ENCODE peak calls at places on chromosomes 11 and 22, in four cellular contexts. One of them, this sample, is unnamed.

GRCh38 chr11:76885390-76886097 is 24.8 kb downstream of the ACER3 start:
- DNase-seq in WTC11: no peak
- DNase-seq in A549: peak; percentile 6
- DNase-seq in K562: no peak
- DNase-seq in this sample: no peak

GRCh38 chr11:102733232-102733875 is 8.6 kb upstream of the MMP8 start:
- DNase-seq in WTC11: peak; percentile 86
- DNase-seq in A549: peak; percentile 64
- DNase-seq in K562: peak; percentile 67
- DNase-seq in this sample: peak; percentile 60

GRCh38 chr22:34993548-34993947 is 72.4 kb upstream of the ISX start:
- DNase-seq in WTC11: no peak
- DNase-seq in A549: no peak
- DNase-seq in K562: no peak
- DNase-seq in this sample: no peak

GRCh38 chr11:63019506-63019905 is 3.9 kb upstream of the SLC22A8 start:
- DNase-seq in WTC11: no peak
- DNase-seq in A549: no peak
- DNase-seq in K562: no peak
- DNase-seq in this sample: no peak

GRCh38 chr11:116826751-116827431 is 2.8 kb upstream of the APOC3 start:
- DNase-seq in WTC11: no peak
- DNase-seq in A549: no peak
- DNase-seq in K562: no peak
- DNase-seq in this sample: peak; percentile 85

GRCh38 chr22:21652547-21653545 is 10.7 kb downstream of the SDF2L1 start:
- DNase-seq in WTC11: peak; percentile 60
- DNase-seq in A549: no peak
- DNase-seq in K562: peak; percentile 85
- DNase-seq in this sample: no peak

GRCh38 chr11:19849947-19850593 is 137.4 kb downstream of the NAV2 start:
- DNase-seq in WTC11: no peak
- DNase-seq in A549: no peak
- DNase-seq in K562: no peak
- DNase-seq in this sample: no peak

GRCh38 chr11:69178819-69179482 is 23.2 kb downstream of the SMIM38 start:
- DNase-seq in WTC11: no peak
- DNase-seq in A549: no peak
- DNase-seq in K562: no peak
- DNase-seq in this sample: no peak

GRCh38 chr11:128928400-128928799 is 14.3 kb downstream of the TP53AIP1 start:
- DNase-seq in WTC11: no peak
- DNase-seq in A549: no peak
- DNase-seq in K562: no peak
- DNase-seq in this sample: no peak

GRCh38 chr11:74070713-74071506 is 62.0 kb upstream of the UCP3 start:
- DNase-seq in WTC11: no peak
- DNase-seq in A549: peak; percentile 76
- DNase-seq in K562: peak; percentile 56
- DNase-seq in this sample: no peak

GRCh38 chr11:7079545-7080135 is 9.2 kb upstream of the RBMXL2 start:
- DNase-seq in WTC11: no peak
- DNase-seq in A549: no peak
- DNase-seq in K562: peak; percentile 16
- DNase-seq in this sample: no peak

GRCh38 chr11:2426221-2426620 is 18.1 kb downstream of the TRPM5 start:
- DNase-seq in WTC11: no peak
- DNase-seq in A549: no peak
- DNase-seq in K562: no peak
- DNase-seq in this sample: no peak

GRCh38 chr11:68398870-68399865 is 61.4 kb upstream of the PPP6R3 start:
- DNase-seq in WTC11: no peak
- DNase-seq in A549: no peak
- DNase-seq in K562: no peak
- DNase-seq in this sample: no peak

GRCh38 chr22:19767427-19768380 is 7.1 kb downstream of the TBX1 start:
- DNase-seq in WTC11: peak; percentile 70
- DNase-seq in A549: no peak
- DNase-seq in K562: no peak
- DNase-seq in this sample: peak; percentile 47

GRCh38 chr22:19765477-19766234 is 5.1 kb downstream of the TBX1 start:
- DNase-seq in WTC11: peak; percentile 48
- DNase-seq in A549: no peak
- DNase-seq in K562: peak; percentile 70
- DNase-seq in this sample: no peak

GRCh38 chr22:19766506-19767426 is 6.2 kb downstream of the TBX1 start:
- DNase-seq in WTC11: peak; percentile 73
- DNase-seq in A549: no peak
- DNase-seq in K562: peak; percentile 82
- DNase-seq in this sample: no peak

GRCh38 chr22:19764636-19765476 is 4.3 kb downstream of the TBX1 start:
- DNase-seq in WTC11: peak; percentile 38
- DNase-seq in A549: no peak
- DNase-seq in K562: no peak
- DNase-seq in this sample: no peak

DNA sequence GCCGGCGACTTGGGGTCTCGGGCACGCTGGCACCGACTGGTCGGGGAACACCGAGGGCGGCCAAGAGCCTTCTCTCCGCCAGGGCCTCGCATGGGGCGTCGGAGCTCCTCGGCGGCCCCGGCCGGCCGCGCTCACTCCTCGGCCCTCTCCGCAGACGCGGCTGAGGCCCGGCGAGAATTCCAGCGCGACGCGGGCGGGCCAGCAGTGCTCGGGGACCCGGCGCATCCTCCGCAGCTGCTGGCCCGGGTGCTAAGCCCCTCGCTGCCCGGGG is 5.6 kb downstream of the TBX1 start:
- DNase-seq in WTC11: peak; percentile 41
- DNase-seq in A549: no peak
- DNase-seq in K562: no peak
- DNase-seq in this sample: no peak
- TF ChIP-seq NR3C1 in WTC11: no peak
- TF ChIP-seq NR3C1 in A549: no peak
- TF ChIP-seq NR3C1 in K562: no peak
- TF ChIP-seq NR3C1 in this sample: no peak

DNA sequence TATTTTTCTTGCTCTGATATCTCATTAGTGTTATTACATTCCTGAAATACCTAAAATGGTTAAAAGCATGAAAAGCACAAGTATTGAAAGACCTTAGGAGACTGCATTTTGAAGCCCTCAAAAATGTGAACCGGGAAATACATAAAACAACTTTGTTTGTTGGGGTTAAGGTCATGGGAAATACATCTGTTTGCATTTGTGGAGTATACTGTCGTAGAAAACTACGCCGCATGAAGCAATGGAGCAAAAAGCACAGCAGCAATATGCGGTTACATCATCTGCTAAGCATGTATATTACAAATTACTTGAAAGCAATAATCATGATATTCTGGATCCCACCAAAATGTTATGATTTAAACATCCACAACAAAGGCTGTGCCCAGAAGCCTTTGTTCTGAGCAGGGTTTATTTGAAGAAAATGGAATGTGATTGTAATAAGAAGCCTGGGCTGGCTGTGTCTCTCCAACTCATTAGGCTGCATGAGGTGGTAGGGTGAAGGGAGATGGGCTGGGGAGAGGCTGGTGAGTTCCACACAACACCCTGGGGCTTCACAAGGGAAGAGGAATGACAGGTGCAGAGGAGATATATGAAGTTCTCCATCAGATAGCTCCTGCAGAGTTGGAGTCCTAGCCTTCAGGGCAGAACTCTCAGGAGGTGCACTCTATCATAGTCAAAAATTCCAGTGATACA is 64.7 kb upstream of the LIN7C start:
- DNase-seq in WTC11: no peak
- DNase-seq in A549: no peak
- DNase-seq in K562: no peak
- DNase-seq in this sample: no peak
- TF ChIP-seq NR3C1 in WTC11: no peak
- TF ChIP-seq NR3C1 in A549: no peak
- TF ChIP-seq NR3C1 in K562: no peak
- TF ChIP-seq NR3C1 in this sample: no peak

GRCh38 chr11:119511601-119512000 is 88.6 kb upstream of the THY1 start:
- DNase-seq in WTC11: no peak
- DNase-seq in A549: no peak
- DNase-seq in K562: no peak
- DNase-seq in this sample: no peak

GRCh38 chr11:119513806-119514170 is 90.8 kb upstream of the THY1 start:
- DNase-seq in WTC11: no peak
- DNase-seq in A549: no peak
- DNase-seq in K562: no peak
- DNase-seq in this sample: no peak

GRCh38 chr11:119516060-119516459 is 93.1 kb upstream of the THY1 start:
- DNase-seq in WTC11: no peak
- DNase-seq in A549: no peak
- DNase-seq in K562: no peak
- DNase-seq in this sample: no peak

GRCh38 chr11:119512373-119512772 is 89.4 kb upstream of the THY1 start:
- DNase-seq in WTC11: no peak
- DNase-seq in A549: no peak
- DNase-seq in K562: no peak
- DNase-seq in this sample: no peak

GRCh38 chr11:119513141-119513805 is 90.3 kb upstream of the THY1 start:
- DNase-seq in WTC11: no peak
- DNase-seq in A549: no peak
- DNase-seq in K562: no peak
- DNase-seq in this sample: no peak
- TF ChIP-seq NR3C1 in WTC11: no peak
- TF ChIP-seq NR3C1 in A549: no peak
- TF ChIP-seq NR3C1 in K562: no peak
- TF ChIP-seq NR3C1 in this sample: no peak

DNA sequence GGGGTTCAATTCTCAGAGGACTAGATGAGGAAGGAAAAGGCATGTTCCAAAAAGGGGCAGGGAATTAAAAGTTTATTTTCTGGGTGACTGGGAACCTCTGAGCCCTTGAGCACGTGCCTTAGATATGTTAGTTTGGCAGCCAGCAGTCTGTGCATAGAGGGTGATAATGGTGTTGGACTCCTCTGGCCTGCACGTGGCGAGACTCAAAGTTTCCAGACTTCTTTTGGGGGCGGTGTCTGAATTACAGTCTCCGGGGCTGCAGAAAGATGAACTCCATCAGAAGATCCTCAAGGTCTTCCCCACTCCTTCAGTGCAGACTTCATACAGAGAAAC is 861 bp upstream of the ZNRF3 start:
- DNase-seq in WTC11: no peak
- DNase-seq in A549: no peak
- DNase-seq in K562: peak; percentile 24
- DNase-seq in this sample: no peak
- TF ChIP-seq NR3C1 in WTC11: no peak
- TF ChIP-seq NR3C1 in A549: no peak
- TF ChIP-seq NR3C1 in K562: no peak
- TF ChIP-seq NR3C1 in this sample: no peak

GRCh38 chr11:554428-554823 is 6.1 kb downstream of the LMNTD2 start:
- DNase-seq in WTC11: no peak
- DNase-seq in A549: no peak
- DNase-seq in K562: no peak
- DNase-seq in this sample: no peak

GRCh38 chr11:555500-556174 is 4.9 kb downstream of the LMNTD2 start:
- DNase-seq in WTC11: no peak
- DNase-seq in A549: no peak
- DNase-seq in K562: no peak
- DNase-seq in this sample: no peak

GRCh38 chr11:556175-556699 is 4.3 kb downstream of the LMNTD2 start:
- DNase-seq in WTC11: no peak
- DNase-seq in A549: no peak
- DNase-seq in K562: no peak
- DNase-seq in this sample: no peak

GRCh38 chr11:553949-554398 is 6.6 kb downstream of the LMNTD2 start:
- DNase-seq in WTC11: no peak
- DNase-seq in A549: no peak
- DNase-seq in K562: no peak
- DNase-seq in this sample: no peak

GRCh38 chr11:554824-555499 is 5.6 kb downstream of the LMNTD2 start:
- DNase-seq in WTC11: peak; percentile 85
- DNase-seq in A549: peak; percentile 81
- DNase-seq in K562: peak; percentile 80
- DNase-seq in this sample: peak; percentile 44
- TF ChIP-seq NR3C1 in WTC11: no peak
- TF ChIP-seq NR3C1 in A549: no peak
- TF ChIP-seq NR3C1 in K562: no peak
- TF ChIP-seq NR3C1 in this sample: no peak

GRCh38 chr11:65083134-65083833 is 556 bp downstream of the CDCA5 start:
- DNase-seq in WTC11: no peak
- DNase-seq in A549: no peak
- DNase-seq in K562: no peak
- DNase-seq in this sample: no peak
- TF ChIP-seq NR3C1 in WTC11: no peak
- TF ChIP-seq NR3C1 in A549: no peak
- TF ChIP-seq NR3C1 in K562: no peak
- TF ChIP-seq NR3C1 in this sample: no peak

GRCh38 chr11:65611028-65611757 is 2.8 kb downstream of the MAP3K11 start:
- DNase-seq in WTC11: no peak
- DNase-seq in A549: no peak
- DNase-seq in K562: no peak
- DNase-seq in this sample: no peak
- TF ChIP-seq NR3C1 in WTC11: no peak
- TF ChIP-seq NR3C1 in A549: no peak
- TF ChIP-seq NR3C1 in K562: no peak
- TF ChIP-seq NR3C1 in this sample: no peak

GRCh38 chr22:48921411-48921903 is 906.2 kb downstream of the BRD1 start:
- DNase-seq in WTC11: no peak
- DNase-seq in A549: no peak
- DNase-seq in K562: no peak
- DNase-seq in this sample: no peak

GRCh38 chr22:48920776-48921241 is 906.9 kb downstream of the BRD1 start:
- DNase-seq in WTC11: no peak
- DNase-seq in A549: no peak
- DNase-seq in K562: no peak
- DNase-seq in this sample: no peak

GRCh38 chr22:48919851-48920589 is 907.7 kb downstream of the BRD1 start:
- DNase-seq in WTC11: no peak
- DNase-seq in A549: no peak
- DNase-seq in K562: no peak
- DNase-seq in this sample: no peak

GRCh38 chr22:48918585-48919186 is 909.0 kb downstream of the BRD1 start:
- DNase-seq in WTC11: no peak
- DNase-seq in A549: no peak
- DNase-seq in K562: no peak
- DNase-seq in this sample: peak; percentile 65

DNA sequence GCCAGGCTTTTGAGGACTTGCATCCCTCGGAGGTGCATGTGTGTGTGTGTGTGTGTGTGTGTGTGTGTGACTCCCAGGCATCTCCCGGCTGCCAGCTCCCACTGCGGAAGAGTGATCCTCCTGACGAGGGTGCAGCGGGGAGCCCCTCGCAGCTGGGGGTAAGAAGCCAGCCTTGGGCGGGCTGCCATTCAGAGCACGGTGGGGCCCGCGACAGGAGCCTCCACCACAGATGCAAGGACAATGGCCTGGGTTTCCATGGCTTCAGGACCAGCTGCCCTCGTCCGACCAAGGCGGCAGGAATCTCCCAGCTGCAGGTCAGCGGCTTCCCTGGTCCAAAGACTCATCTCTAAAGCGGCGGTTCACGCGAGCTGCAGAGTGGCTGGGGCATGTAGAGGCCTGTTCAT is 908.5 kb downstream of the BRD1 start:
- DNase-seq in WTC11: no peak
- DNase-seq in A549: no peak
- DNase-seq in K562: no peak
- DNase-seq in this sample: no peak
- TF ChIP-seq NR3C1 in WTC11: no peak
- TF ChIP-seq NR3C1 in A549: no peak
- TF ChIP-seq NR3C1 in K562: no peak
- TF ChIP-seq NR3C1 in this sample: no peak

GRCh38 chr11:72766152-72766902 is 14.1 kb upstream of the ARAP1 start:
- DNase-seq in WTC11: no peak
- DNase-seq in A549: no peak
- DNase-seq in K562: no peak
- DNase-seq in this sample: peak; percentile 85
- TF ChIP-seq NR3C1 in WTC11: no peak
- TF ChIP-seq NR3C1 in A549: no peak
- TF ChIP-seq NR3C1 in K562: no peak
- TF ChIP-seq NR3C1 in this sample: no peak